ENCODE peak calls at places on chromosomes 16 and 17, in four cellular contexts. T is AG09319, P is mucosa of descending colon, M is fibroblast of pulmonary artery. G is an unnamed sample.

GRCh38 chr17:79758260-79758659 is 19.7 kb upstream of the CBX2 start:
- DNase-seq in M (no peak), P (no peak), T (no peak), G (no peak)

GRCh38 chr16:77588389-77588788 is 133.9 kb upstream of the NUDT7 start:
- DNase-seq in M (no peak), P (no peak), T (no peak), G (no peak)

GRCh38 chr17:39553326-39553945 is 54.3 kb downstream of the NEUROD2 start:
- DNase-seq in M (peak; percentile 62), T (no peak), P (no peak), G (no peak)

GRCh38 chr16:81514568-81515258 is 70.1 kb downstream of the CMIP start:
- DNase-seq in P (no peak), T (no peak), M (no peak), G (no peak)

GRCh38 chr16:684961-685696 is 995 bp upstream of the JMJD8 start:
- DNase-seq in M (no peak), T (no peak), P (peak; percentile 49), G (no peak)

GRCh38 chr17:8555062-8555461 is 75.5 kb downstream of the MYH10 start:
- DNase-seq in P (no peak), T (no peak), M (no peak), G (no peak)

GRCh38 chr17:17771498-17772201 is 65.1 kb downstream of the SREBF1 start:
- DNase-seq in T (no peak), M (no peak), P (no peak), G (no peak)

GRCh38 chr16:86549076-86549892 is 5.8 kb downstream of the MTHFSD start:
- DNase-seq in T (no peak), P (no peak), M (no peak), G (no peak)

GRCh38 chr17:62616993-62617893 is 10.2 kb upstream of the MRC2 start:
- DNase-seq in T (no peak), P (no peak), M (no peak), G (no peak)

DNA sequence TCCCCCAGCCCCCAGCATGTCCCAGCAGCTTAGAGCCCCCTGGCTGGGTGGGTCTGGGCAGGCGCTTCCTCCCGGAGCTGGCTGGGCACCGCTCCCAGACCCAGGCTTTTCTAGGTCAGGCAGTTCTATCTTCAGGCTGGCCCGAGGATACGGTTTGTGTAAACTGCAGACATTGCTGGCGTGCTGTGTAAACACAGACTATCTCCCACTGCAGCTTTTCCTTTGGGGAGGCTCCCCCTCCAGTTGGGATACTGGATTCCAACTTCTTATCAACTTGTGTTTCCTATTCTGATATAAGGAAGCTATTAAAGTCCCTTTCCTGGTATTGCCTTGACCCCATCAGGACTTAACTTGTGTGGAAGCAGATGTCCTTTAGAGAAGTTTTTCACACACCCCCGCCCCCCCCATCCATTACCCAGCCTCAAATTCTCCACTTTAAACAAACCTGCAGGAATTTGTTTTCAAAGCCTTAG is 18.3 kb upstream of the GNA13 start:
- DNase-seq in T (no peak), P (peak; percentile 70), M (peak; percentile 57), G (no peak)
- TF ChIP-seq CTCF in T (no peak), P (no peak), M (peak; percentile 1), G (peak; percentile 4)

GRCh38 chr16:74030000-74030399 is 266.6 kb upstream of the PSMD7 start:
- DNase-seq in M (no peak), P (peak; percentile 83), T (no peak), G (no peak)

GRCh38 chr16:74034862-74035261 is 261.8 kb upstream of the PSMD7 start:
- DNase-seq in T (peak; percentile 2), M (peak; percentile 28), P (peak; percentile 63), G (no peak)

GRCh38 chr16:74031551-74031950 is 265.1 kb upstream of the PSMD7 start:
- DNase-seq in P (no peak), M (no peak), T (no peak), G (no peak)

GRCh38 chr16:74035816-74036215 is 260.8 kb upstream of the PSMD7 start:
- DNase-seq in T (no peak), P (no peak), M (peak; percentile 8), G (no peak)
- TF ChIP-seq CTCF in T (peak; percentile 35), P (no peak), M (peak; percentile 23), G (no peak)

GRCh38 chr16:67028555-67029248 is at the start of gene CBFB:
- DNase-seq in P (peak; percentile 92), M (peak; percentile 92), T (peak; percentile 85), G (peak; percentile 40)
- TF ChIP-seq CTCF in P (no peak), M (no peak), T (no peak), G (peak; percentile 10)

GRCh38 chr17:74861554-74862107 is 1.9 kb upstream of the GRIN2C start:
- DNase-seq in P (no peak), T (no peak), M (no peak), G (no peak)

GRCh38 chr17:74860999-74861553 is 1.4 kb upstream of the GRIN2C start:
- DNase-seq in T (no peak), M (no peak), P (no peak), G (no peak)

GRCh38 chr17:74858672-74859438 is 830 bp downstream of the GRIN2C start:
- DNase-seq in P (no peak), T (no peak), M (no peak), G (no peak)

GRCh38 chr17:74859439-74860228 is at the start of gene GRIN2C:
- DNase-seq in M (no peak), T (no peak), P (no peak), G (no peak)

DNA sequence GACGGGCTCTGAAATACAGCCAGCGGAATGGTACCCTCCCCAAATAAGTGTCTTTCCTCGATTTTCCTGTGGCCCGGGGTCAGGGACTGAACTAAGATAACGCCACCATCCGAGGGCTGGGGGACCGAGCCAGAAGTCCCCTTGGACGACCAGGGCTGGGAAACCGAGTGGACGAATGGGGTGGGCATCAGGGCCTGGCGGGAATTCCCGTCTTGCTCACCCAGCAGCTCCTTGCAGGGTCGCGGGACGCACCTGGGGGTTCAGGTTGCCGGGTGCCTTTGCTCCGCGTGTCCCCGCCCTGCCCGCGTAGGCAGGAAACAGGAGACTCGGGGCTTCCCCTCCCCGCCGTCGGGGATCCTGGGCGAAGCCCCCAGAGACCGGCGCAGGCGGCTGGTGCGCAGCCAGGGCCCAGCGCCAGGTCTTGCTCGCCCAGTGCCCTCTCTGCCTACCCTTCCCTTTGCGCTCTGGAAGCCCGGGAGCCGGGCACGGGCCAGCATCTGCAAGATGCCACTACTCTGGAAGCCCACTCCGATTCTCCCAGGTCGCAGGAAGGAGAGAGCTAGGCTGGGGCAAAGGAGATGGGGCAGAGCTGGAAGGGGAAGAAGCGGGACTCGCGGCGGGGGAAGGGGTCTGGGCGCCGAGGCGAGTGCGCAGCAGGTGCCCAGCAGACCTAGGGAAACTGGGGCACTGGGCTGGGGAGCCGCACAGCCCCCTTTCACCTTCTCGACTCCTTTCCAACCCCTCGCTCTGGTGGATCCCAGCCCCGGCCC is 729 bp upstream of the GRIN2C start:
- DNase-seq in M (no peak), P (no peak), T (no peak), G (no peak)
- TF ChIP-seq CTCF in M (no peak), P (no peak), T (no peak), G (peak; percentile 1)

GRCh38 chr17:41547921-41548843 is 20.1 kb upstream of the KRT19 start:
- DNase-seq in T (peak; percentile 92), M (peak; percentile 97), P (peak; percentile 59), G (peak; percentile 92)
- TF ChIP-seq CTCF in T (no peak), M (no peak), P (no peak), G (no peak)

GRCh38 chr17:15247891-15248529 is 17.1 kb downstream of the PMP22 start:
- DNase-seq in P (no peak), T (no peak), M (no peak), G (no peak)
- TF ChIP-seq CTCF in P (no peak), T (peak; percentile 26), M (peak; percentile 52), G (peak; percentile 42)

DNA sequence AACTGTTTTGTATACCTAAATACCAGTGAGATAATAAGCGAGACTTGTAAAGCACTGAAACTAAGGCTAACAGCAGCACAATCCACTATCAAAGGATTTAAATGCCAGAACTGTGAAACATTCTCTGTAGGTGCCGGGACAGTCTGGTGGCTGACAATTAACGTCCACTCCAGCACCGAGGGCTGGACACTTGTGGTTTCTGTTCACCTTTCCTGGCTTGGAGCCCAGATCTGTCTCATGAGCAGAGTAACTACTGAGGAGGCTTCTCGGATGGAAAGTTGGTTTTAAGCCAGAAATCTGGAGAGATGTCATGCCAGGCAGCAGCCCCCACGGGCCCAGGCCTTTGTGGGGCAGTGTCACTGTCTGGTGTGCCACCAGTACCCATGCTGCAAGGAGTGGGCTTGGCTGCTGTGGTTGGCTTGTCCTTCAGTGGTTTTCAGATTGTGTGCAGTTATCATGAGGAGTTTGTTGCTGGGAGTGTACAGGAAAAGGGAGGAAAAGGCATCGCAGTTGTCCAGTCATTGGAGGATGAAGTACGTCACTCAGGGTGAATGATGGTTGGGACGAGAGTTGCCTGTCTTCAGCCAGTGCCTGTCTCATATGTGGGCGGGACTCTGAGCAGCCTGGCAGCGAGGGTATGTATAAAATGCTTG is 35.5 kb downstream of the UBN1 start:
- DNase-seq in P (no peak), M (peak; percentile 59), T (no peak), G (peak; percentile 14)
- TF ChIP-seq CTCF in P (no peak), M (no peak), T (no peak), G (no peak)

GRCh38 chr17:52470553-52470952 is 312.0 kb upstream of the CA10 start:
- DNase-seq in T (no peak), M (no peak), P (no peak), G (no peak)
- TF ChIP-seq CTCF in T (no peak), M (no peak), P (no peak), G (no peak)

GRCh38 chr16:6573577-6573976 is 759.1 kb upstream of the RBFOX1 start:
- DNase-seq in P (peak; percentile 36), M (no peak), T (no peak), G (no peak)
- TF ChIP-seq CTCF in P (no peak), M (no peak), T (no peak), G (no peak)

DNA sequence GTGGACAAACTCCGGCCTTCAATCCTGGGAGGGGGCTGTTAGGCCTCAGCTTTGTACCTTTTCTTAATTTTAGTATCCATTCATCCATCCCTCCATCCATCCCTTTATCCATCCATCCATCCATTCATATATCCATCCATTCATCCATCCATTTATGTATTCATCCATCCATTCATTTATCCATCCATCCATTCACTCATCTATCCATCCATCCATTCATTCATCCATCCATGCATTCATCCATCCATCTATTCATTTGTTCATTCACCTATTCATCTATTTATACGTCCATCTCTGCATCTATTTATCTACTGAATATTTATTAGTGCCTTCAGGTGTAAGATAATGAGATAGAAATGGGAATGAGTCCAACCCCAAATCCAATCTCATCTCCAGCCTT is 26.0 kb upstream of the MMP2 start:
- DNase-seq in M (no peak), P (no peak), T (no peak), G (no peak)
- TF ChIP-seq CTCF in M (no peak), P (no peak), T (no peak), G (no peak)